ENCODE peak calls at places on chromosomes 16 and 17, in eight cellular contexts. One of them, this sample, is unnamed.
A peak's percentile ranks its signal among the peaks of the same experiment; 100 is the strongest.

GRCh38 chr16:47311738-47312505 is 148.9 kb downstream of the ITFG1 start:
- DNase-seq in SK-N-SH: no peak
- DNase-seq in MM.1S: no peak
- DNase-seq in GM23248: peak; percentile 12
- DNase-seq in neural progenitor cell: peak; percentile 20
- DNase-seq in PC-3: peak; percentile 61
- DNase-seq in HCT116: peak; percentile 6
- DNase-seq in GM23338: peak; percentile 65
- DNase-seq in this sample: peak; percentile 7

GRCh38 chr17:65542595-65542994 is 18.9 kb downstream of the AXIN2 start:
- DNase-seq in SK-N-SH: no peak
- DNase-seq in MM.1S: no peak
- DNase-seq in GM23248: no peak
- DNase-seq in neural progenitor cell: no peak
- DNase-seq in PC-3: peak; percentile 80
- DNase-seq in HCT116: no peak
- DNase-seq in GM23338: no peak
- DNase-seq in this sample: no peak

GRCh38 chr17:4635823-4636375 is 5.6 kb downstream of the ALOX15 start:
- DNase-seq in SK-N-SH: no peak
- DNase-seq in MM.1S: peak; percentile 8
- DNase-seq in GM23248: no peak
- DNase-seq in neural progenitor cell: no peak
- DNase-seq in PC-3: no peak
- DNase-seq in HCT116: no peak
- DNase-seq in GM23338: peak; percentile 41
- DNase-seq in this sample: no peak

GRCh38 chr17:61410555-61411089 is 11.0 kb downstream of the TBX2 start:
- DNase-seq in SK-N-SH: peak; percentile 90
- DNase-seq in MM.1S: peak; percentile 59
- DNase-seq in GM23248: peak; percentile 75
- DNase-seq in neural progenitor cell: peak; percentile 89
- DNase-seq in PC-3: no peak
- DNase-seq in HCT116: no peak
- DNase-seq in GM23338: peak; percentile 91
- DNase-seq in this sample: peak; percentile 93

GRCh38 chr17:38428643-38429371 is 543 bp downstream of the ARHGAP23 start:
- DNase-seq in SK-N-SH: peak; percentile 66
- DNase-seq in MM.1S: peak; percentile 69
- DNase-seq in GM23248: peak; percentile 77
- DNase-seq in neural progenitor cell: peak; percentile 58
- DNase-seq in PC-3: peak; percentile 31
- DNase-seq in HCT116: no peak
- DNase-seq in GM23338: peak; percentile 72
- DNase-seq in this sample: peak; percentile 62

GRCh38 chr16:19307587-19308241 is 22.2 kb downstream of the CLEC19A start:
- DNase-seq in SK-N-SH: no peak
- DNase-seq in MM.1S: peak; percentile 37
- DNase-seq in GM23248: no peak
- DNase-seq in neural progenitor cell: peak; percentile 82
- DNase-seq in PC-3: no peak
- DNase-seq in HCT116: no peak
- DNase-seq in GM23338: peak; percentile 84
- DNase-seq in this sample: no peak

GRCh38 chr16:58723109-58723508 is 11.0 kb downstream of the GOT2 start:
- DNase-seq in SK-N-SH: no peak
- DNase-seq in MM.1S: no peak
- DNase-seq in GM23248: no peak
- DNase-seq in neural progenitor cell: no peak
- DNase-seq in PC-3: no peak
- DNase-seq in HCT116: no peak
- DNase-seq in GM23338: no peak
- DNase-seq in this sample: no peak

GRCh38 chr17:75031972-75032895 is 14.5 kb downstream of the ATP5PD start:
- DNase-seq in SK-N-SH: peak; percentile 89
- DNase-seq in MM.1S: no peak
- DNase-seq in GM23248: peak; percentile 95
- DNase-seq in neural progenitor cell: peak; percentile 40
- DNase-seq in PC-3: peak; percentile 85
- DNase-seq in HCT116: peak; percentile 38
- DNase-seq in GM23338: peak; percentile 63
- DNase-seq in this sample: peak; percentile 71

GRCh38 chr16:30761427-30761927 is 385 bp downstream of the CFAP119 start:
- DNase-seq in SK-N-SH: peak; percentile 72
- DNase-seq in MM.1S: peak; percentile 48
- DNase-seq in GM23248: peak; percentile 61
- DNase-seq in neural progenitor cell: peak; percentile 70
- DNase-seq in PC-3: peak; percentile 28
- DNase-seq in HCT116: no peak
- DNase-seq in GM23338: peak; percentile 80
- DNase-seq in this sample: peak; percentile 58

GRCh38 chr16:17224859-17225258 is 245.9 kb downstream of the XYLT1 start:
- DNase-seq in SK-N-SH: no peak
- DNase-seq in MM.1S: no peak
- DNase-seq in GM23248: peak; percentile 78
- DNase-seq in neural progenitor cell: no peak
- DNase-seq in PC-3: no peak
- DNase-seq in HCT116: no peak
- DNase-seq in GM23338: no peak
- DNase-seq in this sample: peak; percentile 14

GRCh38 chr17:40550608-40551007 is 14.7 kb downstream of the CCR7 start:
- DNase-seq in SK-N-SH: no peak
- DNase-seq in MM.1S: no peak
- DNase-seq in GM23248: peak; percentile 98
- DNase-seq in neural progenitor cell: no peak
- DNase-seq in PC-3: no peak
- DNase-seq in HCT116: no peak
- DNase-seq in GM23338: no peak
- DNase-seq in this sample: no peak

GRCh38 chr17:5707482-5707881 is 123.2 kb upstream of the NLRP1 start:
- DNase-seq in SK-N-SH: no peak
- DNase-seq in MM.1S: no peak
- DNase-seq in GM23248: no peak
- DNase-seq in neural progenitor cell: no peak
- DNase-seq in PC-3: no peak
- DNase-seq in HCT116: no peak
- DNase-seq in GM23338: no peak
- DNase-seq in this sample: no peak

GRCh38 chr17:15513859-15514446 is 46.5 kb upstream of the CDRT4 start:
- DNase-seq in SK-N-SH: no peak
- DNase-seq in MM.1S: no peak
- DNase-seq in GM23248: no peak
- DNase-seq in neural progenitor cell: no peak
- DNase-seq in PC-3: no peak
- DNase-seq in HCT116: no peak
- DNase-seq in GM23338: no peak
- DNase-seq in this sample: peak; percentile 16

GRCh38 chr17:27659685-27660084 is 28.7 kb downstream of the LGALS9 start:
- DNase-seq in SK-N-SH: no peak
- DNase-seq in MM.1S: no peak
- DNase-seq in GM23248: no peak
- DNase-seq in neural progenitor cell: no peak
- DNase-seq in PC-3: no peak
- DNase-seq in HCT116: no peak
- DNase-seq in GM23338: no peak
- DNase-seq in this sample: no peak

GRCh38 chr16:20415541-20415940 is 6.2 kb downstream of the ACSM5 start:
- DNase-seq in SK-N-SH: no peak
- DNase-seq in MM.1S: no peak
- DNase-seq in GM23248: peak; percentile 4
- DNase-seq in neural progenitor cell: no peak
- DNase-seq in PC-3: peak; percentile 10
- DNase-seq in HCT116: no peak
- DNase-seq in GM23338: no peak
- DNase-seq in this sample: no peak

GRCh38 chr17:64024781-64025731 is 4.6 kb upstream of the ICAM2 start:
- DNase-seq in SK-N-SH: no peak
- DNase-seq in MM.1S: no peak
- DNase-seq in GM23248: peak; percentile 47
- DNase-seq in neural progenitor cell: no peak
- DNase-seq in PC-3: peak; percentile 43
- DNase-seq in HCT116: no peak
- DNase-seq in GM23338: no peak
- DNase-seq in this sample: no peak
- TF ChIP-seq EZH2phosphoT487 in SK-N-SH: no peak
- TF ChIP-seq EZH2phosphoT487 in MM.1S: no peak
- TF ChIP-seq EZH2phosphoT487 in GM23248: no peak
- TF ChIP-seq EZH2phosphoT487 in neural progenitor cell: no peak
- TF ChIP-seq EZH2phosphoT487 in PC-3: no peak
- TF ChIP-seq EZH2phosphoT487 in HCT116: no peak
- TF ChIP-seq EZH2phosphoT487 in GM23338: no peak
- TF ChIP-seq EZH2phosphoT487 in this sample: no peak

DNA sequence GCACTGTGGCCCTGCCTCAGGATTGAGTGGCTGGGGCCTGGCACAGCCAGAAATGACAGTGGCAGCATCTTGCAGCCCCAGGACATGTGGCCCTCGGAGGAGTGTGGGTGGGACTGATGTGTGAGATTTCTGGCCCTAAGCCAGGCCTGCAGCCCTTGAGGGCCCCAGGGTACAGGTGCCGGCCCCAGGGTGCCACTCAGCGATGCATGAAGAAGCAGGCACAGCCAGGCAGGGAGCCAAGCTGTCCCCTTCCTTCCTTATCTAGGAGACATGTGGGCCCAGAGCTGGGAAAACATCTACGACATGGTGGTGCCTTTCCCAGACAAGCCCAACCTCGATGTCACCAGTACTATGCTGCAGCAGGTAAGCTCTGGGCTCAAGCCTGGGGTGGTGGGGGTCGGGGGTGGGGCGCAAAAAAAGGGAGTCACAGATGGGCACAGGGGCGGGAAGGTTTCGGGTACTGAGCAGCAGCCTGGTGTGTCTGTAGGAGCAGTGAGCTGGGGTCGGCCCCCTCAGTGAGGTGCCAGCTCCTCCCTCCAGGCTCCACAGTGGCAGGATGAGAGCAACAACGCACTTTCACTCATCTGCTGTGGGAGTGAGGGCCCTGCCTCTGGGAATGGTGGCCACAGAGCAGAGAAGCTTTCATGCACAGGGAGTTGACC is 4.1 kb downstream of the ACE start:
- DNase-seq in SK-N-SH: peak; percentile 75
- DNase-seq in MM.1S: no peak
- DNase-seq in GM23248: no peak
- DNase-seq in neural progenitor cell: no peak
- DNase-seq in PC-3: no peak
- DNase-seq in HCT116: no peak
- DNase-seq in GM23338: no peak
- DNase-seq in this sample: no peak
- TF ChIP-seq EZH2phosphoT487 in SK-N-SH: no peak
- TF ChIP-seq EZH2phosphoT487 in MM.1S: no peak
- TF ChIP-seq EZH2phosphoT487 in GM23248: no peak
- TF ChIP-seq EZH2phosphoT487 in neural progenitor cell: no peak
- TF ChIP-seq EZH2phosphoT487 in PC-3: no peak
- TF ChIP-seq EZH2phosphoT487 in HCT116: no peak
- TF ChIP-seq EZH2phosphoT487 in GM23338: no peak
- TF ChIP-seq EZH2phosphoT487 in this sample: no peak

DNA sequence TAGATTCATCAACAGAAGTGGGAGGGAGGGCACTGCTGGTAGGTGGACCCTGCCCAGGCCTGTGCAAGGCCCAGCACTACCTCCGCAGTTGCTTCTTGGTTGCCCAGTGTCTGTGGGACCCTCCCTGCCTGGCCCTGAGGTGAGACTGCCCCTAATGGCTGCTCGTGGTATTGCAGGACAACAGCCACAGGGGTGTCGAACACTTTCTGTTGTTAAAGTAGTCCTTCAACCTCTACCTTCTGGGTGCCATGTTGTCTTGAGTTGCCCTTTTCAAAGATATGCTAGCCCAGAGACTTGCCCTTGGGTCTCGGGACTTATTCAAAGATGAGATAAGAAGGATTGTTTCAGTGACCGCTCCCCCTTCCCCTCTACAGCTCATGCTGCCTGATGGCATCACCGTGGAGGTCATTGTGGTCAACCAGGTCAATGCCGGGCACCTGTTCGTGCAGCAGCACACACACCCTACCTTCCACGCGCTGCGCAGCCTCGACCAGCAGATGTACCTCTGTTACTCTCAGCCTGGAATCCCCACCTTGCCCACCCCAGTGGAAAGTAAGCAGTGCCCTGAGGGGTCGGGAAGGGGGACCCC is 29.1 kb downstream of the AKAP1 start:
- DNase-seq in SK-N-SH: peak; percentile 88
- DNase-seq in MM.1S: peak; percentile 39
- DNase-seq in GM23248: peak; percentile 28
- DNase-seq in neural progenitor cell: peak; percentile 63
- DNase-seq in PC-3: peak; percentile 66
- DNase-seq in HCT116: no peak
- DNase-seq in GM23338: peak; percentile 79
- DNase-seq in this sample: peak; percentile 45
- TF ChIP-seq EZH2phosphoT487 in SK-N-SH: no peak
- TF ChIP-seq EZH2phosphoT487 in MM.1S: no peak
- TF ChIP-seq EZH2phosphoT487 in GM23248: no peak
- TF ChIP-seq EZH2phosphoT487 in neural progenitor cell: no peak
- TF ChIP-seq EZH2phosphoT487 in PC-3: no peak
- TF ChIP-seq EZH2phosphoT487 in HCT116: no peak
- TF ChIP-seq EZH2phosphoT487 in GM23338: no peak
- TF ChIP-seq EZH2phosphoT487 in this sample: no peak

GRCh38 chr16:14486520-14487303 is 143.3 kb downstream of the PARN start:
- DNase-seq in SK-N-SH: peak; percentile 68
- DNase-seq in MM.1S: no peak
- DNase-seq in GM23248: peak; percentile 96
- DNase-seq in neural progenitor cell: peak; percentile 36
- DNase-seq in PC-3: peak; percentile 92
- DNase-seq in HCT116: peak; percentile 57
- DNase-seq in GM23338: peak; percentile 46
- DNase-seq in this sample: peak; percentile 92

GRCh38 chr16:14490281-14490680 is 139.8 kb downstream of the PARN start:
- DNase-seq in SK-N-SH: no peak
- DNase-seq in MM.1S: no peak
- DNase-seq in GM23248: no peak
- DNase-seq in neural progenitor cell: no peak
- DNase-seq in PC-3: no peak
- DNase-seq in HCT116: no peak
- DNase-seq in GM23338: no peak
- DNase-seq in this sample: no peak

GRCh38 chr16:14491831-14492529 is 138.1 kb downstream of the PARN start:
- DNase-seq in SK-N-SH: no peak
- DNase-seq in MM.1S: no peak
- DNase-seq in GM23248: no peak
- DNase-seq in neural progenitor cell: no peak
- DNase-seq in PC-3: no peak
- DNase-seq in HCT116: no peak
- DNase-seq in GM23338: no peak
- DNase-seq in this sample: no peak

GRCh38 chr16:14487579-14487978 is 142.5 kb downstream of the PARN start:
- DNase-seq in SK-N-SH: peak; percentile 20
- DNase-seq in MM.1S: no peak
- DNase-seq in GM23248: peak; percentile 36
- DNase-seq in neural progenitor cell: no peak
- DNase-seq in PC-3: no peak
- DNase-seq in HCT116: no peak
- DNase-seq in GM23338: no peak
- DNase-seq in this sample: no peak

DNA sequence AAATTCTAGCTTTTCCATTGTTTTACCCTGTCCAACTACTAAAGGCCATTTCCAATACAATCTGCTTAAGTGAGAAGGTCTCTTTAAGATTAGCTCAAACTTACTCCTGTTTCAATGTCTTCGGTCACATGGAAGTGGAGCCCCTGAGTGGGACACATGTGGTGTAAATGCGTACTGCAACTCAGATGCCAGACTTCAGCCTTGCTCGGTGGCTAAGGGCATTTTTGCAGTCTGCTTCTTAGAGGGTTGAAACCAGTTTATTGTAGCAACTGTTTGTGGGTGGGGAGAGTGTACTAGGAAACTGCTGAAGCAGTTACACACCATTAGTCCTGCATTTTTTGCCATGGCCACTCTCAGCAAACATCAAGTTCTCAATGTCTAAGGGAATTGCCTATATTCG is 140.6 kb downstream of the PARN start:
- DNase-seq in SK-N-SH: peak; percentile 46
- DNase-seq in MM.1S: no peak
- DNase-seq in GM23248: peak; percentile 62
- DNase-seq in neural progenitor cell: peak; percentile 58
- DNase-seq in PC-3: peak; percentile 34
- DNase-seq in HCT116: peak; percentile 37
- DNase-seq in GM23338: peak; percentile 79
- DNase-seq in this sample: peak; percentile 46
- TF ChIP-seq EZH2phosphoT487 in SK-N-SH: no peak
- TF ChIP-seq EZH2phosphoT487 in MM.1S: no peak
- TF ChIP-seq EZH2phosphoT487 in GM23248: no peak
- TF ChIP-seq EZH2phosphoT487 in neural progenitor cell: no peak
- TF ChIP-seq EZH2phosphoT487 in PC-3: no peak
- TF ChIP-seq EZH2phosphoT487 in HCT116: no peak
- TF ChIP-seq EZH2phosphoT487 in GM23338: no peak
- TF ChIP-seq EZH2phosphoT487 in this sample: no peak

This sample was measured in hepatocyte.